ENCODE peak calls at places on chromosomes 11 and 22, in seven cellular contexts. E is lower lobe of right lung, G is substantia nigra, U is SJSA1, S is OCI-LY7, J is H9, P is fibroblast of lung. V is an unnamed sample.

GRCh38 chr11:62104816-62105610 is 18.8 kb upstream of the INCENP start:
- DNase-seq in E (no peak), G (no peak), U (peak), S (no peak), J (no peak), P (peak), V (no peak)

GRCh38 chr11:101470414-101470813 is 113.4 kb downstream of the TRPC6 start:
- DNase-seq in E (no peak), G (no peak), U (no peak), S (no peak), J (no peak), P (peak), V (no peak)

GRCh38 chr11:46972343-46972742 is 35.8 kb downstream of the CSTPP1 start:
- DNase-seq in E (no peak), G (no peak), U (no peak), S (no peak), J (no peak), P (no peak), V (no peak)

GRCh38 chr11:113626736-113627135 is 79.4 kb downstream of the TMPRSS5 start:
- DNase-seq in E (no peak), G (no peak), U (no peak), S (no peak), J (no peak), P (no peak), V (no peak)

GRCh38 chr11:74185695-74186094 is 14.6 kb downstream of the PPME1 start:
- DNase-seq in E (no peak), G (no peak), U (no peak), S (no peak), J (no peak), P (peak), V (no peak)

GRCh38 chr22:36860438-36860820 is 377 bp upstream of the NCF4 start:
- DNase-seq in E (no peak), G (no peak), U (no peak), S (no peak), J (no peak), P (no peak), V (no peak)

GRCh38 chr11:27381238-27381666 is 18.2 kb upstream of the CCDC34 start:
- DNase-seq in E (no peak), G (no peak), U (no peak), S (no peak), J (no peak), P (no peak), V (no peak)

GRCh38 chr11:65917434-65918210 is 1.2 kb downstream of the C11orf68 start:
- DNase-seq in E (no peak), G (no peak), U (no peak), S (no peak), J (no peak), P (no peak), V (no peak)

GRCh38 chr11:2987881-2988280 is 4.2 kb downstream of the NAP1L4 start:
- DNase-seq in E (no peak), G (no peak), U (no peak), S (no peak), J (no peak), P (no peak), V (no peak)

GRCh38 chr11:78181155-78181554 is 7.3 kb downstream of the KCTD21 start:
- DNase-seq in E (no peak), G (no peak), U (no peak), S (no peak), J (no peak), P (peak), V (no peak)

GRCh38 chr11:30741039-30741550 is 154.9 kb upstream of the MPPED2 start:
- DNase-seq in E (no peak), G (no peak), U (no peak), S (no peak), J (no peak), P (peak), V (no peak)

GRCh38 chr11:109309153-109309552 is 112.8 kb upstream of the C11orf87 start:
- DNase-seq in E (no peak), G (no peak), U (no peak), S (no peak), J (no peak), P (no peak), V (no peak)

GRCh38 chr11:12800032-12800671 is 125.9 kb downstream of the TEAD1 start:
- DNase-seq in E (no peak), G (no peak), U (peak), S (no peak), J (no peak), P (peak), V (no peak)

GRCh38 chr22:19463491-19464469 is 15.2 kb downstream of the UFD1 start:
- DNase-seq in E (no peak), G (no peak), U (peak), S (no peak), J (no peak), P (no peak), V (no peak)

GRCh38 chr11:119167933-119168332 is 592 bp upstream of the NLRX1 start:
- DNase-seq in E (no peak), G (no peak), U (no peak), S (no peak), J (no peak), P (no peak), V (no peak)

GRCh38 chr11:2741006-2741376 is 41.2 kb upstream of the KCNQ1OT1 start:
- DNase-seq in E (peak), G (no peak), U (no peak), S (no peak), J (no peak), P (no peak), V (no peak)

GRCh38 chr11:32374261-32374711 is 61.1 kb downstream of the WT1 start:
- DNase-seq in E (no peak), G (no peak), U (no peak), S (peak), J (peak), P (peak), V (no peak)

GRCh38 chr11:48063424-48063978 is 83.1 kb downstream of the PTPRJ start:
- DNase-seq in E (no peak), G (no peak), U (peak), S (no peak), J (no peak), P (peak), V (peak)

GRCh38 chr22:22929381-22930221 is 42.0 kb downstream of the IGLL5 start:
- DNase-seq in E (no peak), G (no peak), U (no peak), S (no peak), J (no peak), P (no peak), V (no peak)

GRCh38 chr11:124935548-124936514 is at the start of gene HEPACAM:
- DNase-seq in E (no peak), G (peak), U (no peak), S (no peak), J (no peak), P (no peak), V (no peak)

GRCh38 chr11:19380375-19380774 is 139.6 kb upstream of the E2F8 start:
- DNase-seq in E (no peak), G (no peak), U (peak), S (no peak), J (no peak), P (peak), V (peak)

GRCh38 chr11:76598426-76598839 is 72.1 kb downstream of the LRRC32 start:
- DNase-seq in E (no peak), G (peak), U (peak), S (peak), J (peak), P (peak), V (peak)

GRCh38 chr11:3123761-3124733 is 41.1 kb downstream of the OSBPL5 start:
- DNase-seq in E (peak), G (no peak), U (peak), S (no peak), J (no peak), P (peak), V (peak)

GRCh38 chr11:68302256-68303054 is 9.9 kb upstream of the LRP5 start:
- DNase-seq in E (peak), G (no peak), U (no peak), S (no peak), J (no peak), P (peak), V (no peak)

GRCh38 chr11:16924826-16925494 is 89.3 kb downstream of the PLEKHA7 start:
- DNase-seq in E (peak), G (peak), U (no peak), S (no peak), J (peak), P (peak), V (no peak)

GRCh38 chr11:126084608-126084912 is 21.9 kb upstream of the CDON start:
- DNase-seq in E (peak), G (no peak), U (no peak), S (no peak), J (no peak), P (no peak), V (no peak)

GRCh38 chr11:130383363-130384168 is 44.8 kb downstream of the ADAMTS8 start:
- DNase-seq in E (no peak), G (no peak), U (peak), S (no peak), J (peak), P (peak), V (no peak)

GRCh38 chr11:73810637-73811036 is 23.0 kb downstream of the MRPL48 start:
- DNase-seq in E (no peak), G (no peak), U (peak), S (no peak), J (no peak), P (peak), V (no peak)

GRCh38 chr22:38733329-38734202 is 22.2 kb downstream of the SUN2 start:
- DNase-seq in E (no peak), G (peak), U (peak), S (peak), J (peak), P (peak), V (peak)

GRCh38 chr11:78208257-78209165 is 19.8 kb downstream of the USP35 start:
- DNase-seq in E (no peak), G (no peak), U (no peak), S (no peak), J (no peak), P (no peak), V (no peak)

GRCh38 chr22:28341001-28341400 is 338.6 kb downstream of the TTC28 start:
- DNase-seq in E (no peak), G (no peak), U (peak), S (no peak), J (no peak), P (peak), V (no peak)

GRCh38 chr11:83711035-83711630 is 425.0 kb upstream of the CCDC90B start:
- DNase-seq in E (no peak), G (no peak), U (no peak), S (no peak), J (no peak), P (no peak), V (no peak)

GRCh38 chr11:134340354-134340964 is 8.7 kb downstream of the GLB1L2 start:
- DNase-seq in E (no peak), G (no peak), U (no peak), S (no peak), J (no peak), P (no peak), V (no peak)

GRCh38 chr11:45343988-45344387 is 57.8 kb upstream of the SYT13 start:
- DNase-seq in E (no peak), G (no peak), U (no peak), S (no peak), J (no peak), P (no peak), V (no peak)

GRCh38 chr11:21364866-21365624 is 695.7 kb downstream of the NELL1 start:
- DNase-seq in E (no peak), G (no peak), U (no peak), S (no peak), J (no peak), P (no peak), V (no peak)
- H3K27ac ChIP-seq in E (no peak), G (no peak), U (no peak), S (no peak), J (no peak), P (no peak), V (no peak)

GRCh38 chr22:46237453-46238158 is 12.5 kb downstream of the CDPF1 start:
- DNase-seq in E (no peak), G (no peak), U (no peak), S (no peak), J (no peak), P (no peak), V (no peak)
- H3K27ac ChIP-seq in E (no peak), G (peak), U (no peak), S (no peak), J (no peak), P (no peak), V (peak)

GRCh38 chr22:41857160-41857859 is 24.4 kb downstream of the SREBF2 start:
- DNase-seq in E (no peak), G (no peak), U (peak), S (peak), J (peak), P (peak), V (no peak)
- H3K27ac ChIP-seq in E (no peak), G (no peak), U (no peak), S (peak), J (no peak), P (no peak), V (peak)

DNA sequence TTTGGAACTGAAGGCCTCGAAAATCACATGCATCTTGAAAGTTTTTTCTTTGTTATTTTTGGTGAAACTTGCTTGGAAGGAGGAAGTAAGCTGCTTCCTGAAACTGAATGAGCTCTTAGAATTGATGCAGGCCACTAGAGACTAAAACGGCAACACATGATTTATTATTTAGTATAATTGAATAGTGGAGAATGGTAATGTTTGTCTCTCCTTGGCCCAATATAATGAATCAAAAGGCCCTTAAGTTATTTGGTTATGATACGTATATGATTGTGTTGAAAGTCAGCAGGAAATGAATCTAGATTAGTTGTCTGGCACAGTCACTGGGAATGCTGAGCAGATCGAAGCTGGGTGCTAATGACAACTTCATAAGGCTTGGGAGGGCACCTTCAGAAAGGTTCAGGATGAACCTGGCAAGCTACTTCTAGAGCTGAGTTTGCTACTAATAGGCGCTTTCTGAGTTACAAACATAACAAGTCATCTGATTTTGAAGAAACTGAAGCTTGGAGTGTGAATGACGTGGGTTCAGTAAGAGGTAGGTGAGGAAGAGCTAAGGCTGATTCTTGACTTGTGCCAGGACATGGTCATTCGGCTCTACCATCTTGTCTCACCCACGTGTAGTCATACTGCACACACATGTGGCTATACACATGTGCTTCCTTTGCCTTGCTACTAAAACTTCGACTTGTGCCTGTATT is 56.2 kb downstream of the SWAP70 start:
- DNase-seq in E (no peak), G (no peak), U (no peak), S (peak), J (no peak), P (no peak), V (no peak)
- H3K27ac ChIP-seq in E (peak), G (peak), U (no peak), S (peak), J (no peak), P (no peak), V (peak)

GRCh38 chr11:72124046-72124445 is 11.5 kb upstream of the FOLR3 start:
- DNase-seq in E (no peak), G (no peak), U (no peak), S (no peak), J (no peak), P (no peak), V (no peak)

GRCh38 chr11:72120930-72121329 is 8.4 kb upstream of the ANAPC15 start:
- DNase-seq in E (no peak), G (no peak), U (no peak), S (no peak), J (no peak), P (no peak), V (no peak)

GRCh38 chr11:72125956-72126355 is 9.6 kb upstream of the FOLR3 start:
- DNase-seq in E (no peak), G (no peak), U (no peak), S (no peak), J (no peak), P (no peak), V (no peak)

GRCh38 chr11:72123117-72123653 is 10.7 kb upstream of the ANAPC15 start:
- DNase-seq in E (no peak), G (no peak), U (no peak), S (no peak), J (no peak), P (no peak), V (no peak)

GRCh38 chr11:72122607-72123006 is 10.1 kb upstream of the ANAPC15 start:
- DNase-seq in E (no peak), G (no peak), U (no peak), S (no peak), J (no peak), P (no peak), V (no peak)
- H3K27ac ChIP-seq in E (no peak), G (no peak), U (no peak), S (no peak), J (no peak), P (no peak), V (no peak)

GRCh38 chr22:27094633-27095308 is 437.4 kb downstream of the MIAT start:
- DNase-seq in E (no peak), G (no peak), U (no peak), S (no peak), J (no peak), P (no peak), V (no peak)
- H3K27ac ChIP-seq in E (no peak), G (no peak), U (no peak), S (no peak), J (no peak), P (no peak), V (no peak)